ENCODE peak calls at places on chromosomes 11 and 22, in four cellular contexts. F is A549, P is SK-N-SH, L is GM12878. R is an unnamed sample.

GRCh38 chr11:118201966-118202365 is 22.8 kb downstream of the JAML start:
- DNase-seq in P (no peak), L (no peak), F (no peak), R (no peak)

GRCh38 chr11:122773781-122774266 is 64.5 kb upstream of the CRTAM start:
- DNase-seq in L (no peak), P (no peak), F (no peak), R (no peak)

GRCh38 chr11:3138178-3139085 is 26.7 kb downstream of the OSBPL5 start:
- DNase-seq in F (no peak), L (no peak), P (no peak), R (no peak)

GRCh38 chr11:3122775-3123201 is 42.3 kb downstream of the OSBPL5 start:
- DNase-seq in F (no peak), L (no peak), P (peak), R (no peak)

GRCh38 chr11:113994077-113994954 is 19.4 kb downstream of the HTR3A start:
- DNase-seq in L (no peak), P (peak), F (peak), R (no peak)

GRCh38 chr11:72287293-72287692 is 43.3 kb upstream of the PHOX2A start:
- DNase-seq in L (no peak), P (no peak), F (no peak), R (no peak)

GRCh38 chr11:2374456-2375201 is 2.5 kb upstream of the CD81 start:
- DNase-seq in L (no peak), F (no peak), P (no peak), R (no peak)

GRCh38 chr11:904380-904779 is 6.2 kb downstream of the CHID1 start:
- DNase-seq in F (no peak), L (no peak), P (no peak), R (no peak)

GRCh38 chr22:35064664-35065063 is 1.3 kb upstream of the ISX start:
- DNase-seq in P (no peak), F (no peak), L (peak), R (no peak)

DNA sequence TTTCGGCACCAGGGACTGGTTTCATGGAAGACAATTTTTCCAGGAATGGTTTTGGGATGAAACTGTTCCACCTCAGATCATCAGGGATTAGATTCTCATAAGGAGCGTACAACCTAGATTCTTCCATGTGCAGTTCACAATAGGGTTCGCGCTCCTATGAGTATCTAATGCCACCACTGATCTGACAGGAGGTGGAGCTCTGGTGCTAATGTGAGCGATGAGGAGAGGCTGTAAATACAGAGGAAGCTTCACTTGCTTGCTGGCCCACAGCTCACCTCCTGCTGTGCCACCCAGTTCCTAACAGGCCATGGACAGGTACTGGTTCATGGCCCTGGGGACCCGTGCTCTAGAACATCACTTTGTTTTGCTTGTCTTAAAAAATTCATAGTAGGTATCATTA is 41.8 kb upstream of the AMPD3 start:
- DNase-seq in L (no peak), F (no peak), P (no peak), R (peak)
- TF ChIP-seq RCOR1 in L (no peak), F (no peak), P (no peak), R (no peak)

DNA sequence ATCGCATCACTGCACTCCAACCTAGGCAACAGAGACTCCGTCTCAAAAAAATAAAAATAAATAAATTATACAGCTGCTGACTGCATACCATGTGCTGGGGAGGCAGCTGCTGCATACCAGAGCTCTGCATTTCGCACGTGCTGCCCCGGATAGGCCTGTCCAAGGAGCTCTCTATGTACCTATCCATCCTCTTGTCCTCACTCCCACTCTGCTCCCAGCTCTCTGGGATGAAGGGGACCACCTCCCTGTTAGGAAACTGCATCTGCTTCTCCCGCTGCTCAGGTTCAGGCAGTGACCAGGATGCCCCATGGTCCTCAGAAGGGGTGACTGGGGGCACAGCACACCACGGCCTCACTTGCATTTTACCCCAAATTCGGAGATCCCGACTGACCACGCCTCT is 302.3 kb downstream of the BRD1 start:
- DNase-seq in P (no peak), F (no peak), L (no peak), R (no peak)
- TF ChIP-seq RCOR1 in P (no peak), F (no peak), L (no peak), R (no peak)

GRCh38 chr22:29300807-29301601 is 5.4 kb upstream of the GAS2L1 start:
- DNase-seq in P (peak), L (no peak), F (no peak), R (no peak)
- TF ChIP-seq RCOR1 in P (no peak), L (no peak), F (no peak), R (no peak)

GRCh38 chr11:59247535-59248227 is 35.0 kb upstream of the MPEG1 start:
- DNase-seq in L (no peak), F (no peak), P (no peak), R (peak)
- TF ChIP-seq RCOR1 in L (no peak), F (no peak), P (no peak), R (no peak)

DNA sequence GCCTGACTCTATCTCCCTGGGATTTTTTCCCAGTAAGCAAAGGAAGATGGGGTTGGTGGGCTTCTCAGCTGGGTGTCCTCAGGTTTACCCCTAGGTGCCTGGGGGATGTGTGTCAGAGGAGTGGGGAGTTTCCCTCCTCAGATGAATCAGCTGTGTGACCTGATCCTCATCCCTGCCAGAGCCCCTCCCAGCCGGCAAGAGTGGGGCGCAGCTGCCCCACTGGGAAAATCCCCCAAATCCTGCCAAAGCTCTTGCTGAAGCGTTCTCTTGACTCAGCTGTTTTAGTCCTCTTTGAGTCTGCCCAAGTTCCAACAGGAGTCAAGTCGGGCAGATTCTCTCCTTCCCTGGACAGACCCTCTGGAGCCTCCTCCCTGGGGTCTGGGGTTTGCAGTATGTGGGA is 6.0 kb downstream of the C11orf68 start:
- DNase-seq in L (no peak), P (no peak), F (peak), R (peak)
- TF ChIP-seq RCOR1 in L (no peak), P (no peak), F (no peak), R (no peak)

DNA sequence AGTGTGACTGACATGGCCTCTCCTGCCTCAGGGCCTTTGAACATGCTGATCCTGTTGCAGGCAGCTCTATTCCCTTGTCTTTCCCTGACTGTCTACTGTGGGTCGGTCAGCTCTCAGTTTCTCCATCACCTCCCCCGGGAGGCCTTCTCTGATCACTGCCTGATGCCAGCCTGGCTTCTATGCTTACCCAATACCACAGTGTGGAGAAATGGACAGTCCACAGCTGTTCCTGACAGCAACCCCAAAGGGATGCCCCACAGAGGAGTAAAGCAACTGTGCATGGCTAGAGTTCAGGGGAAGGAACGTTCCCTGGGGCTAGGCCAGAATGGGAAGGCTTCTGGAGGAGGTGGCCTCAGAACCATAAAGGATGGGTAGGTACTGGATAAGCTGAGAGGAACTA is 354.3 kb downstream of the MIAT start:
- DNase-seq in F (no peak), L (no peak), P (no peak), R (no peak)
- TF ChIP-seq RCOR1 in F (no peak), L (no peak), P (no peak), R (no peak)